ENCODE peak calls at places on chromosomes 7 and 10, in five cellular contexts. E is RKO, S is bronchial epithelial cell, T is NCI-H1930, G is fibroblast of the aortic adventitia. C is an unnamed sample.

GRCh38 chr10:100391163-100392002 is 44.4 kb downstream of the SCD start:
- DNase-seq in T (no peak), E (no peak), S (no peak), G (no peak), C (no peak)

GRCh38 chr10:132984801-132985545 is 42.6 kb upstream of the CFAP46 start:
- DNase-seq in S (no peak), E (no peak), T (no peak), G (peak), C (no peak)

GRCh38 chr10:70579234-70580002 is 23.1 kb downstream of the PRF1 start:
- DNase-seq in S (no peak), T (no peak), G (no peak), E (no peak), C (no peak)

GRCh38 chr10:49618861-49619260 is 5.0 kb downstream of the CHAT start:
- DNase-seq in E (no peak), G (no peak), T (no peak), S (no peak), C (no peak)

GRCh38 chr7:49852619-49853462 is 79.4 kb downstream of the VWC2 start:
- DNase-seq in S (peak), E (peak), G (peak), T (peak), C (peak)

GRCh38 chr10:102672822-102673200 is 28.5 kb downstream of the TRIM8 start:
- DNase-seq in G (no peak), S (no peak), E (no peak), T (no peak), C (no peak)

GRCh38 chr10:5033061-5033770 is 29.6 kb upstream of the AKR1C2 start:
- DNase-seq in T (no peak), E (no peak), S (peak), G (peak), C (no peak)

GRCh38 chr7:149885191-149886017 is 11.6 kb downstream of the ATP6V0E2 start:
- DNase-seq in G (no peak), E (no peak), S (no peak), T (no peak), C (no peak)

GRCh38 chr10:75495434-75496190 is 64.2 kb downstream of the LRMDA start:
- DNase-seq in E (no peak), S (no peak), T (no peak), G (no peak), C (no peak)

GRCh38 chr10:60604356-60604755 is 173.9 kb upstream of the CDK1 start:
- DNase-seq in G (peak), E (no peak), T (no peak), S (no peak), C (no peak)

GRCh38 chr7:105581066-105581811 is at the start of gene EFCAB10:
- DNase-seq in S (peak), E (no peak), G (peak), T (peak), C (peak)

GRCh38 chr7:79221211-79221610 is 232.3 kb downstream of the MAGI2 start:
- DNase-seq in E (no peak), T (no peak), G (no peak), S (no peak), C (no peak)

GRCh38 chr10:16950686-16951681 is 133.8 kb upstream of the RSU1 start:
- DNase-seq in S (peak), E (peak), G (peak), T (no peak), C (no peak)

GRCh38 chr7:151060416-151061234 is 1.2 kb downstream of the SLC4A2 start:
- DNase-seq in E (peak), S (no peak), G (peak), T (no peak), C (no peak)

GRCh38 chr7:7452119-7452518 is 83.6 kb downstream of the COL28A1 start:
- DNase-seq in G (no peak), E (no peak), T (no peak), S (no peak), C (no peak)

GRCh38 chr10:129852829-129853228 is 111.2 kb downstream of the EBF3 start:
- DNase-seq in E (no peak), S (no peak), G (no peak), T (no peak), C (no peak)

GRCh38 chr10:113644185-113645120 is 19.4 kb downstream of the NRAP start:
- DNase-seq in G (peak), S (peak), E (peak), T (no peak), C (no peak)

GRCh38 chr7:33807779-33808482 is 97.4 kb upstream of the BMPER start:
- DNase-seq in E (peak), G (peak), S (peak), T (no peak), C (peak)

GRCh38 chr7:884191-885003 is 8.0 kb downstream of the GET4 start:
- DNase-seq in T (no peak), E (no peak), G (no peak), S (no peak), C (no peak)

GRCh38 chr7:99030145-99030856 is 113.6 kb downstream of the SMURF1 start:
- DNase-seq in E (no peak), S (no peak), T (no peak), G (no peak), C (no peak)

GRCh38 chr7:94298943-94299342 is 95.8 kb upstream of the COL1A2 start:
- DNase-seq in T (no peak), E (no peak), G (peak), S (peak), C (no peak)

GRCh38 chr7:47405921-47406765 is 175.8 kb downstream of the TNS3 start:
- DNase-seq in G (peak), T (no peak), E (no peak), S (peak), C (peak)

GRCh38 chr7:114988755-114989154 is 66.9 kb downstream of the MDFIC start:
- DNase-seq in G (peak), E (no peak), S (peak), T (no peak), C (no peak)

GRCh38 chr7:44757311-44757710 is 8.7 kb downstream of the ZMIZ2 start:
- DNase-seq in S (no peak), E (no peak), T (no peak), G (no peak), C (no peak)

GRCh38 chr7:106514887-106515286 is 146.1 kb downstream of the CCDC71L start:
- DNase-seq in G (peak), T (no peak), S (no peak), E (no peak), C (no peak)

GRCh38 chr7:4045450-4045849 is 636.6 kb upstream of the FOXK1 start:
- DNase-seq in G (no peak), E (no peak), S (no peak), T (no peak), C (no peak)

GRCh38 chr7:11415101-11415500 is 416.9 kb downstream of the THSD7A start:
- DNase-seq in G (no peak), E (no peak), S (peak), T (no peak), C (no peak)

C was measured in epithelial cell of prostate.